ENCODE peak calls at places on chromosomes 1 and 21, in five cellular contexts. X, E, J, G and M are unnamed samples.

GRCh38 chr1:7549693-7550161 is 221.4 kb upstream of the VAMP3 start:
- DNase-seq in X (no peak), E (peak), J (peak), G (no peak), M (peak)

GRCh38 chr1:206557636-206558473 is 50.5 kb downstream of the RASSF5 start:
- DNase-seq in X (no peak), E (peak), J (no peak), G (no peak), M (no peak)

GRCh38 chr1:26780344-26780957 is 7.3 kb upstream of the PIGV start:
- DNase-seq in X (no peak), E (peak), J (no peak), G (peak), M (no peak)

GRCh38 chr21:43027846-43028731 is 47.5 kb downstream of the CBS start:
- DNase-seq in X (no peak), E (no peak), J (no peak), G (no peak), M (no peak)

GRCh38 chr1:173043253-173043652 is 7.5 kb downstream of the TNFSF18 start:
- DNase-seq in X (no peak), E (no peak), J (no peak), G (peak), M (peak)

GRCh38 chr1:110829955-110830553 is 42.9 kb upstream of the CD53 start:
- DNase-seq in X (no peak), E (no peak), J (no peak), G (peak), M (peak)

GRCh38 chr1:230883964-230884363 is 15.6 kb upstream of the C1orf198 start:
- DNase-seq in X (no peak), E (no peak), J (no peak), G (no peak), M (no peak)

GRCh38 chr1:155867766-155868165 is 8.4 kb downstream of the SYT11 start:
- DNase-seq in X (no peak), E (no peak), J (no peak), G (no peak), M (no peak)

GRCh38 chr1:23422955-23423354 is 1.6 kb downstream of the TCEA3 start:
- DNase-seq in X (no peak), E (no peak), J (no peak), G (no peak), M (no peak)

GRCh38 chr1:112255080-112255479 is 140.9 kb upstream of the CTTNBP2NL start:
- DNase-seq in X (no peak), E (no peak), J (no peak), G (peak), M (no peak)

GRCh38 chr1:209505044-209505443 is 78.5 kb upstream of the CAMK1G start:
- DNase-seq in X (no peak), E (no peak), J (no peak), G (no peak), M (no peak)

GRCh38 chr1:224042557-224043118 is 71.3 kb upstream of the FBXO28 start:
- DNase-seq in X (no peak), E (peak), J (no peak), G (no peak), M (no peak)

GRCh38 chr1:44237721-44238457 is 24.6 kb downstream of the DMAP1 start:
- DNase-seq in X (peak), E (peak), J (no peak), G (peak), M (no peak)
- TF ChIP-seq CTCF in X (peak), E (peak), J (no peak), G (peak), M (peak)

DNA sequence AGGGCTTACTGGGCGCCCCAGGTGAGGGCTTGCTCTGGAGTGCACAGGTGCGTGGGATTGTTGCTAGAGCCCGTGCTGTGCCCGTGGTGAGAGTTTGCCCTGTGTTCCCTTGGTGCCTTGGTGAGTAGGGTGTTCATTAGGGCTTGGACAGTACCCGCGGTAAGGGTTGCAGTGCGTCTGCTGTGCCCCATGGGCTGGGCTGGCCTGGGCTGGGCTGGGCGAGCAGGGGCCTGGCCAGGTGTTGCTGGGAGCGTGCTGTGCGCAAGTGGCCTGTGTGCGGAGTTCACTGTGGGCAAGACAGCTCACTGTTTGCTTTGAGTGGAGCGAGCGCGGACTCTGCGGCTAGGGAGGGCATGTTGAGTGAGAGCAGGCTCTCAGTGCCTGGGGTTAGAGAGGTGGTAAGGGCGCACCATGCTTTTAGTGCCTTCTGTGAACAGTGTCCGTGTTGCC is 724 bp downstream of the CR1L start:
- DNase-seq in X (no peak), E (no peak), J (no peak), G (no peak), M (no peak)
- H3K4me3 ChIP-seq in X (no peak), E (peak), J (no peak), G (no peak), M (peak)

DNA sequence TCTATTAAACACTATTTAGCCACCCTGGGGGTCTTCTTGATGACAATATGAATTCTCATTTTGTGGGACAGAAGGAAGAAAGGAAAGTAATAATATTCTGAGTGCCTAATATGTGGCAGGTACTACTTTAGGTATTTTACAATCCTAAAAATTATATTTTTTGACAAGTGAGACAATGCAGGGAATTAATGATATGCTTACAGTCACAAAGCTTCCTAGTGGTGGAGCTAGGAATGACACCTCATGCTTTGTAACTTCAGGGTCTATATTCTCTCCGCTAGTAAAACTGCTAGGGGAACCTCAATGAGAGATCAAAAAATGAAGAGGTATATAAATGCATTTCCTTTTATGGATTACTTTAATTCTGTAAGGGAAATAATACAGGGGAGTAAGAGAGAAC is 44.3 kb downstream of the TPR start:
- DNase-seq in X (no peak), E (no peak), J (no peak), G (peak), M (no peak)
- TF ChIP-seq CTCF in X (no peak), E (peak), J (no peak), G (peak), M (peak)

GRCh38 chr1:220880726-220881506 is 1.7 kb downstream of the HLX start:
- DNase-seq in X (peak), E (peak), J (no peak), G (no peak), M (peak)

GRCh38 chr1:220880367-220880680 is 1.1 kb downstream of the HLX start:
- DNase-seq in X (no peak), E (no peak), J (no peak), G (no peak), M (no peak)

GRCh38 chr1:220879509-220880366 is 495 bp downstream of the HLX start:
- DNase-seq in X (peak), E (peak), J (peak), G (peak), M (peak)

GRCh38 chr1:220884109-220884980 is 5.1 kb downstream of the HLX start:
- DNase-seq in X (no peak), E (peak), J (no peak), G (no peak), M (no peak)

GRCh38 chr1:220881918-220882891 is 3.0 kb downstream of the HLX start:
- DNase-seq in X (peak), E (peak), J (no peak), G (peak), M (peak)
- H3K4me3 ChIP-seq in X (no peak), E (peak), J (no peak), G (no peak), M (peak)